ENCODE peak calls at places on chromosomes 1 and 21, in seven cellular contexts. O is choroid plexus epithelial cell; Q is ecto neural progenitor cell; D is activated CD4-positive, alpha-beta T cell treated with anti-CD3 and anti-CD28 coated beads, Interleukin-2, amount 10 ng/mL, durations not matched to agents 7 days and 5 days; P is foreskin fibroblast; Y is NCI-H2081; T is NCI-H2171 treated with DMSO at 0.1 percent for 48 hours. S is an unnamed sample.

GRCh38 chr1:93453911-93454310 is 6.0 kb downstream of the FNBP1L start:
- DNase-seq in O (no peak), Q (no peak), D (no peak), P (no peak), Y (no peak), T (no peak), S (no peak)

GRCh38 chr1:115873184-115873583 is 32.3 kb upstream of the NHLH2 start:
- DNase-seq in O (no peak), Q (no peak), D (no peak), P (no peak), Y (no peak), T (no peak), S (no peak)

GRCh38 chr1:61356995-61357394 is 274.6 kb downstream of the NFIA start:
- DNase-seq in O (no peak), Q (no peak), D (no peak), P (no peak), Y (no peak), T (no peak), S (no peak)

GRCh38 chr1:2388004-2388913 is 3.1 kb downstream of the MORN1 start:
- DNase-seq in O (no peak), Q (no peak), D (no peak), P (no peak), Y (no peak), T (no peak), S (no peak)

GRCh38 chr1:215595231-215595630 is 28.1 kb downstream of the KCTD3 start:
- DNase-seq in O (no peak), Q (no peak), D (no peak), P (no peak), Y (no peak), T (no peak), S (no peak)

GRCh38 chr1:3431686-3432085 is 22.8 kb upstream of the ARHGEF16 start:
- DNase-seq in O (no peak), Q (no peak), D (no peak), P (no peak), Y (no peak), T (no peak), S (no peak)

GRCh38 chr1:24108334-24109165 is 3.4 kb downstream of the MYOM3 start:
- DNase-seq in O (peak; percentile 79), Q (no peak), D (no peak), P (peak; percentile 74), Y (no peak), T (no peak), S (peak; percentile 83)

GRCh38 chr1:85374160-85374559 is 90.8 kb downstream of the DDAH1 start:
- DNase-seq in O (peak; percentile 87), Q (no peak), D (no peak), P (peak; percentile 66), Y (no peak), T (no peak), S (peak; percentile 94)

GRCh38 chr1:153262462-153263157 is 3.1 kb downstream of the LORICRIN start:
- DNase-seq in O (no peak), Q (no peak), D (no peak), P (no peak), Y (no peak), T (peak; percentile 39), S (no peak)

GRCh38 chr1:203464226-203464625 is 11.4 kb upstream of the PRELP start:
- DNase-seq in O (no peak), Q (no peak), D (no peak), P (no peak), Y (peak; percentile 18), T (no peak), S (no peak)

GRCh38 chr1:226447932-226448670 is 40.2 kb upstream of the PARP1 start:
- DNase-seq in O (peak; percentile 63), Q (no peak), D (no peak), P (no peak), Y (no peak), T (no peak), S (peak; percentile 77)

GRCh38 chr1:180309338-180309737 is 79.3 kb downstream of the LHX4 start:
- DNase-seq in O (peak; percentile 69), Q (no peak), D (no peak), P (no peak), Y (no peak), T (no peak), S (peak; percentile 69)

GRCh38 chr1:23421752-23422312 is 2.7 kb downstream of the TCEA3 start:
- DNase-seq in O (peak; percentile 81), Q (no peak), D (no peak), P (peak; percentile 65), Y (no peak), T (no peak), S (peak; percentile 81)

GRCh38 chr21:25831300-25831699 is 96.5 kb downstream of the GABPA start:
- DNase-seq in O (no peak), Q (no peak), D (no peak), P (no peak), Y (no peak), T (no peak), S (peak; percentile 42)

GRCh38 chr1:234862944-234863515 is 253.1 kb upstream of the IRF2BP2 start:
- DNase-seq in O (peak; percentile 63), Q (no peak), D (no peak), P (peak; percentile 69), Y (no peak), T (no peak), S (peak; percentile 56)

GRCh38 chr1:11806307-11806936 is 431 bp downstream of the CLCN6 start:
- DNase-seq in O (peak; percentile 44), Q (no peak), D (no peak), P (no peak), Y (peak; percentile 81), T (no peak), S (no peak)

GRCh38 chr1:5953386-5953785 is 38.8 kb downstream of the NPHP4 start:
- DNase-seq in O (no peak), Q (no peak), D (no peak), P (no peak), Y (no peak), T (no peak), S (no peak)

GRCh38 chr1:204941415-204942338 is 71.0 kb downstream of the NFASC start:
- DNase-seq in O (peak; percentile 70), Q (peak; percentile 83), D (peak; percentile 63), P (peak; percentile 38), Y (peak; percentile 83), T (peak; percentile 83), S (peak; percentile 34)

GRCh38 chr1:61310538-61310937 is 228.2 kb downstream of the NFIA start:
- DNase-seq in O (no peak), Q (no peak), D (no peak), P (no peak), Y (no peak), T (no peak), S (no peak)

GRCh38 chr1:94773296-94773809 is 46.8 kb upstream of the SLC44A3 start:
- DNase-seq in O (no peak), Q (no peak), D (no peak), P (no peak), Y (no peak), T (no peak), S (no peak)

GRCh38 chr1:234875953-234876814 is 252.5 kb downstream of the TOMM20 start:
- DNase-seq in O (peak; percentile 69), Q (no peak), D (no peak), P (no peak), Y (no peak), T (no peak), S (peak; percentile 91)